ENCODE peak calls at places on chromosomes 1 and 21, in four cellular contexts. C, K, B and M are unnamed samples. For H3K4me1, the result is how much of the 10 kb centered on the place peaks cover.

GRCh38 chr21:14474995-14475394 is 71.1 kb downstream of the SAMSN1 start:
- DNase-seq in C (no peak), K (no peak), B (no peak), M (no peak)

GRCh38 chr1:58993403-58993802 is 209.6 kb upstream of the JUN start:
- DNase-seq in C (no peak), K (no peak), B (no peak), M (no peak)

GRCh38 chr1:179047637-179048002 is 21.9 kb downstream of the FAM20B start:
- DNase-seq in C (no peak), K (no peak), B (no peak), M (no peak)

GRCh38 chr1:95223110-95223509 is 10.9 kb upstream of the RWDD3 start:
- DNase-seq in C (no peak), K (no peak), B (no peak), M (no peak)

GRCh38 chr21:45891388-45892155 is 90.0 kb upstream of the COL6A1 start:
- DNase-seq in C (no peak), K (no peak), B (no peak), M (no peak)

GRCh38 chr1:236280438-236281285 is 1.1 kb downstream of the ERO1B start:
- DNase-seq in C (no peak), K (no peak), B (no peak), M (no peak)

GRCh38 chr1:59445040-59445439 is 148.1 kb downstream of the FGGY start:
- DNase-seq in C (no peak), K (no peak), B (no peak), M (no peak)

GRCh38 chr1:15425521-15425920 is 12.7 kb upstream of the CTRC start:
- DNase-seq in C (no peak), K (no peak), B (no peak), M (no peak)

GRCh38 chr1:160090760-160091159 is 7.7 kb downstream of the IGSF8 start:
- DNase-seq in C (no peak), K (no peak), B (no peak), M (no peak)

GRCh38 chr1:245332513-245332912 is 177.7 kb downstream of the KIF26B start:
- DNase-seq in C (no peak), K (no peak), B (no peak), M (no peak)

GRCh38 chr1:151342562-151342961 is 4.5 kb downstream of the RFX5 start:
- DNase-seq in C (no peak), K (no peak), B (no peak), M (no peak)

GRCh38 chr1:221667504-221667903 is 74.4 kb downstream of the DUSP10 start:
- DNase-seq in C (no peak), K (no peak), B (peak), M (no peak)

GRCh38 chr1:233905416-233906051 is 1.1 kb downstream of the SLC35F3 start:
- DNase-seq in C (no peak), K (no peak), B (no peak), M (no peak)

GRCh38 chr1:158371188-158371953 is 17.7 kb downstream of the CD1E start:
- DNase-seq in C (no peak), K (no peak), B (peak), M (no peak)

GRCh38 chr1:54008876-54009275 is 9.1 kb downstream of the LDLRAD1 start:
- DNase-seq in C (no peak), K (no peak), B (no peak), M (no peak)

GRCh38 chr21:42411197-42411869 is 7.6 kb downstream of the UBASH3A start:
- DNase-seq in C (peak), K (no peak), B (no peak), M (peak)

GRCh38 chr1:246435421-246436041 is 71.5 kb downstream of the SMYD3 start:
- DNase-seq in C (no peak), K (no peak), B (no peak), M (no peak)
- TF ChIP-seq SUZ12 in C (no peak), K (no peak), B (no peak), M (no peak)

GRCh38 chr1:180173952-180174351 is 19.3 kb downstream of the QSOX1 start:
- DNase-seq in C (no peak), K (no peak), B (no peak), M (no peak)
- TF ChIP-seq ZNF274 in C (no peak), K (no peak), B (no peak), M (no peak)

GRCh38 chr1:19400189-19400588 is 85.2 kb downstream of the CAPZB start:
- DNase-seq in C (no peak), K (no peak), B (no peak), M (no peak)
- H3K4me1 ChIP-seq in C (under half), K (under half), B (under half), M (under half)

GRCh38 chr1:227934476-227935313 is 13.0 kb downstream of the WNT9A start:
- DNase-seq in C (peak), K (no peak), B (no peak), M (no peak)
- TF ChIP-seq SUZ12 in C (no peak), K (no peak), B (no peak), M (no peak)

GRCh38 chr1:211625040-211625439 is 46.1 kb upstream of the SLC30A1 start:
- DNase-seq in C (peak), K (no peak), B (no peak), M (no peak)
- TF ChIP-seq ZNF274 in C (no peak), K (no peak), B (no peak), M (no peak)

GRCh38 chr1:162189345-162189744 is 119.9 kb downstream of the NOS1AP start:
- DNase-seq in C (no peak), K (no peak), B (no peak), M (no peak)

GRCh38 chr1:162186406-162186805 is 116.9 kb downstream of the NOS1AP start:
- DNase-seq in C (no peak), K (no peak), B (no peak), M (no peak)

GRCh38 chr1:162185299-162185698 is 115.8 kb downstream of the NOS1AP start:
- DNase-seq in C (no peak), K (no peak), B (no peak), M (no peak)

GRCh38 chr1:162191396-162192322 is 122.2 kb downstream of the NOS1AP start:
- DNase-seq in C (no peak), K (no peak), B (no peak), M (no peak)

DNA sequence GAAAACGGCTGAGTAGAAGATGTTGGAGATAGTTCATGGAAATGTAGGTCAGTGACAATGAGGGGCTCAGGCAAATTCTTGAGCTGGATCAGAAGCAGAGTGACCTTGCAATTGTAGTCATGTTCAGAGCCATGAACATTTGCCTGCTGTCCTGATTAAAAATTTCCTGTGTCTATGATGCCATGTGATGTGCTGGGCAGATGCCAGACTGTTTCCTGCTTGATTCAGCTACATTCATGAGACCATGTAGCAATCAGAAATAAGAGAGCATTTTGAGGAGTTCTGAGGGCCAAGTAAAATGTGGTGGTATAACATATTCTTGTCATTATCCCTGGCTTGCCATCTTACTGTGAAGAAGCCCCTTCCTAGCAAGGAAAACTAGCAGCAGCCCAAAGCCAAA is 118.2 kb downstream of the NOS1AP start:
- DNase-seq in C (no peak), K (no peak), B (no peak), M (no peak)
- H3K4me1 ChIP-seq in C (under half), K (under half), B (under half), M (under half)

DNA sequence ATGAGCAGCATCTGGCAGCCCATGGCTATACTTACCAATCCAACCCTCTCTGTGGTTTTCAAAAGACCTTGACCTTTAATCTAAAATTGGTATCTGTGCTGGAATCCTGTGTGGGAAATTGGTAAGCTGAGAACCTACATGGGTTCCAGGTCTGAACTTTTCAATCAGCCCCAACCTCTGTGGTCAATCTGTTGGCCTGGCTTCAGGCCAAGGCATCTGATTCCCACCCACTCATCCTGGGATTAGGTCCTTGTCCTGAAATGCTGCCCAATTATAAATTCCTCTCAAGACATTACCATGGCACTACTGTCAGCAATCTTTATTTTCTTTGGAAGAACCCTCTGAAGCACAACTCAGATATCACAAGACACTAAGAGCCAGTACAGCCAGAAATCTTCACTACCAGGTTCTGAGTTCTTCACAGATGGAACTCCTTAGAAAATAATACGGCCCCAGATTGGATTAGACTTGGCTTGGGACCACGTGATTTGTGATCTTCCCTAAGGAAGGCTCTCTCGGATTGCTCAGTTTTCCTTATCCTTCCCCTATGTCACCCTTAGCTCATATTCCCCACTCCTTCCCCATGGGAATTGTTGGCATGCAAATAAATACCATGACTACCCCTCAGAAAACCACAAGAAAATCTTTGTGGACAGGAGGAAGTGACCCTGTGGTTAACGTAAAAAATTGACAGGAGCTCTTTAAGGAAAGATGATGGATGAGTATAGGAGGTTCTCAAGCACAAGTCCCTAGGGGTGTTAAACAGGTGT is 207.9 kb upstream of the ST6GALNAC5 start:
- DNase-seq in C (no peak), K (no peak), B (no peak), M (no peak)
- TF ChIP-seq SUZ12 in C (no peak), K (no peak), B (no peak), M (no peak)

DNA sequence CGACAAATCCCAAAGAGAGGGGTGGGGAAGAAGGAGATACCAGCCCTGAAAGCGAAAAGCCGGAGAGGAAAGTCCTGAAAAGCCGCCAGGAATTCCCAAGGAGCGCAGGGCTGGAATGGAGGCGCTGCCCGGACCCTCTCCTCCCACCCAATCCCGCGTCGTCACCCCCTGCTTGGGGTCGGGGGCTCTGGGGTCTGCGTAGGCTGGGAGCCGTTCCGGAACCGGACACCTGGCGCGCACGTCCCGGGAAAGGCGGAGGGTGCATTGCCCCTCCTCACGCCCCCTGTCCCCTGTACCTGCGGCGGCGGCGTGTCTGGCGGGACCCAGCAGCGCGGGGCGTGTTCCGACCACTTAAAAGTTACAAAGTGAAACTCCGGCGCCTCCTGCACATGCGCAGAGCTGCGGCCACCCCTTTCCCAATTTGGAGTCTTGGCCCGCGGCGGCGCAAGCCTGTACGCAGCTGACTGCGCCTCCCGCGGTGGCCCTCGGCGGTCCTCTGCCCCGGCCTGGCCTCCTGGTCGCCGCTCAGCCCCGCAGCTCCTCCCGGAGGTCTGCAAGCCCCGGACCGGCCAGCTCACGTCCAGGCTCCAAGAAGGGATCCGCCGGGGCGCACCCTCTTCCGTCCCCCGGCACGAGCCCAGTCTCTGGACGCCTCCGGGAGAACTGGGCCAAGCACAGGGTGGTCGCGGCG is at the start of gene TMEM63A:
- DNase-seq in C (peak), K (peak), B (peak), M (peak)
- TF ChIP-seq ZNF274 in C (peak), K (no peak), B (no peak), M (no peak)